ENCODE peak calls at places on chromosomes 5 and 9, in four cellular contexts. One of them, this sample, is unnamed.

GRCh38 chr9:120951960-120952630 is 25.5 kb upstream of the TRAF1 start:
- DNase-seq in CD8-positive, alpha-beta T cell: no peak
- DNase-seq in pancreas: no peak
- DNase-seq in NB4: no peak
- DNase-seq in this sample: no peak

GRCh38 chr5:126446498-126447224 is 23.5 kb downstream of the GRAMD2B start:
- DNase-seq in NB4: no peak
- DNase-seq in CD8-positive, alpha-beta T cell: no peak
- DNase-seq in pancreas: no peak
- DNase-seq in this sample: no peak

GRCh38 chr5:133827830-133828229 is 140.6 kb downstream of the C5orf15 start:
- DNase-seq in pancreas: no peak
- DNase-seq in CD8-positive, alpha-beta T cell: no peak
- DNase-seq in NB4: no peak
- DNase-seq in this sample: no peak

GRCh38 chr5:77167695-77168111 is 42.8 kb upstream of the PDE8B start:
- DNase-seq in CD8-positive, alpha-beta T cell: no peak
- DNase-seq in NB4: no peak
- DNase-seq in pancreas: no peak
- DNase-seq in this sample: no peak

GRCh38 chr5:65279603-65280002 is 202.1 kb downstream of the ADAMTS6 start:
- DNase-seq in pancreas: no peak
- DNase-seq in CD8-positive, alpha-beta T cell: no peak
- DNase-seq in NB4: no peak
- DNase-seq in this sample: no peak

GRCh38 chr5:10636363-10637142 is 72.7 kb downstream of the ANKRD33B start:
- DNase-seq in pancreas: no peak
- DNase-seq in CD8-positive, alpha-beta T cell: no peak
- DNase-seq in NB4: no peak
- DNase-seq in this sample: no peak

GRCh38 chr5:80238778-80239679 is 16.8 kb downstream of the SERINC5 start:
- DNase-seq in NB4: no peak
- DNase-seq in CD8-positive, alpha-beta T cell: no peak
- DNase-seq in pancreas: peak; percentile 84
- DNase-seq in this sample: peak; percentile 47

GRCh38 chr5:131671994-131672655 is 37.1 kb upstream of the RAPGEF6 start:
- DNase-seq in CD8-positive, alpha-beta T cell: no peak
- DNase-seq in NB4: no peak
- DNase-seq in pancreas: no peak
- DNase-seq in this sample: no peak

GRCh38 chr5:538271-538771 is 14.1 kb upstream of the SLC9A3 start:
- DNase-seq in NB4: no peak
- DNase-seq in pancreas: peak; percentile 8
- DNase-seq in CD8-positive, alpha-beta T cell: no peak
- DNase-seq in this sample: no peak

GRCh38 chr5:81778642-81779041 is 27.7 kb upstream of the SSBP2 start:
- DNase-seq in CD8-positive, alpha-beta T cell: no peak
- DNase-seq in NB4: peak; percentile 42
- DNase-seq in pancreas: no peak
- DNase-seq in this sample: no peak
- H3K4me3 ChIP-seq in CD8-positive, alpha-beta T cell: peak overlapping the region; percentile 55
- H3K4me3 ChIP-seq in NB4: peak overlapping the region; percentile 69
- H3K4me3 ChIP-seq in pancreas: no peak overlapping the region
- H3K4me3 ChIP-seq in this sample: no peak overlapping the region

GRCh38 chr9:33163433-33164137 is 3.6 kb downstream of the B4GALT1 start:
- DNase-seq in pancreas: no peak
- DNase-seq in NB4: no peak
- DNase-seq in CD8-positive, alpha-beta T cell: no peak
- DNase-seq in this sample: no peak
- H3K4me3 ChIP-seq in pancreas: no peak overlapping the region
- H3K4me3 ChIP-seq in NB4: no peak overlapping the region
- H3K4me3 ChIP-seq in CD8-positive, alpha-beta T cell: peak overlapping the region; percentile 28
- H3K4me3 ChIP-seq in this sample: peak overlapping the region; percentile 9

GRCh38 chr5:14258840-14259239 is 115.7 kb downstream of the TRIO start:
- DNase-seq in pancreas: no peak
- DNase-seq in CD8-positive, alpha-beta T cell: no peak
- DNase-seq in NB4: no peak
- DNase-seq in this sample: no peak
- H3K4me3 ChIP-seq in pancreas: no peak overlapping the region
- H3K4me3 ChIP-seq in CD8-positive, alpha-beta T cell: no peak overlapping the region
- H3K4me3 ChIP-seq in NB4: no peak overlapping the region
- H3K4me3 ChIP-seq in this sample: no peak overlapping the region

DNA sequence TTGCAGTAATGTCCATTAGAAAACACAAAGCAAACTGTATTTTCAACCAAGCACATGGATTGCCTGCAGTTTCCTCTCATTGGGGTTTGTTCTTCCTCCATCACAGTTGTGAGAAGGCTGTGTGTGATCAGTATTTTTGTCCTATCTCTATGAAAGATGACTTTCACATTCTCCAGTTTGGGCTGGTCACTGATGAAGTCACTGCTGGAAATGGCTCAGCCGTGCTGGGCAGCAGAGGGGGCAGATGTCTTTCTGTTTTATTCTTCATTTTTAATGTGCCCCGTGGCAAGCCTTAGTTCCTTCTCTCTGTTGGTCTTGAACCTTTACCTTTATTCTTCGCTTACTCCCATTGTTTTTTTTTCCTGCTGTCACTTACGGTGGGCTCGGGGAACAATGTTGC is 289.0 kb upstream of the MPDZ start:
- DNase-seq in pancreas: no peak
- DNase-seq in CD8-positive, alpha-beta T cell: no peak
- DNase-seq in NB4: no peak
- DNase-seq in this sample: no peak
- H3K4me3 ChIP-seq in pancreas: no peak overlapping the region
- H3K4me3 ChIP-seq in CD8-positive, alpha-beta T cell: no peak overlapping the region
- H3K4me3 ChIP-seq in NB4: no peak overlapping the region
- H3K4me3 ChIP-seq in this sample: no peak overlapping the region

DNA sequence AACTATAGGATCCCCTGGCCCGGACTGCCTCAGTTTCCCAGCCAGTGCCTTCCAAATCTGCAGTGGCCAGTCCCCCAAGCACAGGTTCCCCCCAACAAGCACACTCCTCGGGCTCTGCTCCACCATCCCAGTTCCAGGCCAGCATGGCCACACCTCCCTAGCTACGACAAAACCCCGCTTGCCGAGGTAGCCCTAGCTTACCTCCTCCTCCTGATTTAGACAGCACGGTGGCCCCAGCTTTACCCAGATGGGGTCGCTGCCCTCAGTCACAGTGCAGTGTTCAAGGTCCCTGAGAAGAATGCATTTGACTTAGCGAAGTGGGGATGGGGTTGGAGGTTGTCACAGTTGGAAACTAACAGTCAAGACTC is 40.8 kb upstream of the GARNL3 start:
- DNase-seq in CD8-positive, alpha-beta T cell: no peak
- DNase-seq in NB4: no peak
- DNase-seq in pancreas: peak; percentile 49
- DNase-seq in this sample: no peak
- H3K4me3 ChIP-seq in CD8-positive, alpha-beta T cell: peak overlapping the region; percentile 72
- H3K4me3 ChIP-seq in NB4: no peak overlapping the region
- H3K4me3 ChIP-seq in pancreas: no peak overlapping the region
- H3K4me3 ChIP-seq in this sample: no peak overlapping the region

DNA sequence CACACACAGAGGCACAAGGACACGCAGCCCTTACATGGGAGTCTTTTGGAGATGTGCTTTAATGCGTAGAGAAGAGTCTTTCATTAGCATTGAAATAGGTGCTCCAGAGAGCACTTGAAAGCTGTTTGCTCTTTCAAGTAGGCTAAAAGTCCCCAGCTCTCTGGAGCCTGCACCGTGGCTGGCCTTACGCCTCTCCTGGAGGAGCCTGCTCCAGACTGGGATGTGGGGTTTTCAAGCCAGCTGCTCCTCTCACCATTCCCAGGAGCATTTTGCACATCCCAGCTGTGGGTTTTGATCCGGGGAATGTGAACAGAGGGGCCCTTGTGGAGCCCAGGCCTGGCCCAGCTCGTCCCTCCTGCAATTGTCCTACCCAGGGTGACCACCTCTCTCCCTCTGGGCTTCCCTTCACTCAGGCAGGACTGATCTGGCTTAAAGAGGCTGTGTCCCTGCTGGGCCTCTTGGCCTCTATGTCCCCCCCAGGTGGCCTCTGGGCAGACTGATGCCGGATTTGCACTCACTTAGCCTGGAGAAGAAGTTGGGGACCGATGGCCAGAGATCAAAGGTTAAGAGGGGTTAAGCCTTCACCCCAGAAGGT is 32.5 kb upstream of the TIFAB start:
- DNase-seq in NB4: no peak
- DNase-seq in CD8-positive, alpha-beta T cell: no peak
- DNase-seq in pancreas: no peak
- DNase-seq in this sample: no peak
- H3K4me3 ChIP-seq in NB4: no peak overlapping the region
- H3K4me3 ChIP-seq in CD8-positive, alpha-beta T cell: no peak overlapping the region
- H3K4me3 ChIP-seq in pancreas: no peak overlapping the region
- H3K4me3 ChIP-seq in this sample: no peak overlapping the region

GRCh38 chr5:42876375-42876844 is 64.7 kb upstream of the SELENOP start:
- DNase-seq in pancreas: no peak
- DNase-seq in CD8-positive, alpha-beta T cell: no peak
- DNase-seq in NB4: peak; percentile 6
- DNase-seq in this sample: no peak
- H3K4me3 ChIP-seq in pancreas: no peak overlapping the region
- H3K4me3 ChIP-seq in CD8-positive, alpha-beta T cell: no peak overlapping the region
- H3K4me3 ChIP-seq in NB4: no peak overlapping the region
- H3K4me3 ChIP-seq in this sample: no peak overlapping the region

This sample was measured in lung.